ENCODE peak calls at places on chromosomes 12 and 14, in ten cellular contexts. One of them, this sample, is unnamed.

GRCh38 chr14:90572461-90573150 is 175.8 kb downstream of the CALM1 start:
- DNase-seq in RCC 7860: no peak
- DNase-seq in epithelial cell of esophagus: no peak
- DNase-seq in GM04504: no peak
- DNase-seq in right atrium auricular region: no peak
- DNase-seq in prostate gland: no peak
- DNase-seq in CD8-positive, alpha-beta memory T cell: no peak
- DNase-seq in cardiac fibroblast: no peak
- DNase-seq in HTR-8/SVneo: no peak
- DNase-seq in putamen: no peak
- DNase-seq in this sample: no peak

GRCh38 chr12:56488041-56488955 is at the start of gene GLS2:
- DNase-seq in HTR-8/SVneo: peak
- DNase-seq in putamen: peak
- DNase-seq in prostate gland: peak
- DNase-seq in RCC 7860: no peak
- DNase-seq in epithelial cell of esophagus: peak
- DNase-seq in cardiac fibroblast: peak
- DNase-seq in CD8-positive, alpha-beta memory T cell: peak
- DNase-seq in right atrium auricular region: peak
- DNase-seq in GM04504: peak
- DNase-seq in this sample: peak

GRCh38 chr12:47946413-47947107 is 16.8 kb upstream of the TMEM106C start:
- DNase-seq in right atrium auricular region: no peak
- DNase-seq in cardiac fibroblast: peak
- DNase-seq in GM04504: no peak
- DNase-seq in HTR-8/SVneo: peak
- DNase-seq in putamen: no peak
- DNase-seq in epithelial cell of esophagus: no peak
- DNase-seq in CD8-positive, alpha-beta memory T cell: no peak
- DNase-seq in prostate gland: no peak
- DNase-seq in RCC 7860: no peak
- DNase-seq in this sample: no peak

GRCh38 chr12:63068857-63069442 is 82.1 kb downstream of the AVPR1A start:
- DNase-seq in epithelial cell of esophagus: peak
- DNase-seq in right atrium auricular region: no peak
- DNase-seq in prostate gland: peak
- DNase-seq in putamen: peak
- DNase-seq in RCC 7860: peak
- DNase-seq in cardiac fibroblast: peak
- DNase-seq in CD8-positive, alpha-beta memory T cell: no peak
- DNase-seq in HTR-8/SVneo: peak
- DNase-seq in GM04504: no peak
- DNase-seq in this sample: no peak

GRCh38 chr14:103126088-103126872 is 3.0 kb downstream of the TNFAIP2 start:
- DNase-seq in right atrium auricular region: no peak
- DNase-seq in CD8-positive, alpha-beta memory T cell: no peak
- DNase-seq in HTR-8/SVneo: no peak
- DNase-seq in putamen: no peak
- DNase-seq in cardiac fibroblast: no peak
- DNase-seq in prostate gland: no peak
- DNase-seq in GM04504: no peak
- DNase-seq in RCC 7860: no peak
- DNase-seq in epithelial cell of esophagus: no peak
- DNase-seq in this sample: no peak

GRCh38 chr12:26461799-26462198 is 266.4 kb downstream of the SSPN start:
- DNase-seq in RCC 7860: no peak
- DNase-seq in right atrium auricular region: no peak
- DNase-seq in prostate gland: no peak
- DNase-seq in epithelial cell of esophagus: no peak
- DNase-seq in HTR-8/SVneo: no peak
- DNase-seq in CD8-positive, alpha-beta memory T cell: no peak
- DNase-seq in GM04504: no peak
- DNase-seq in cardiac fibroblast: no peak
- DNase-seq in putamen: no peak
- DNase-seq in this sample: no peak

GRCh38 chr12:129605666-129606065 is 298.2 kb downstream of the TMEM132D start:
- DNase-seq in GM04504: no peak
- DNase-seq in right atrium auricular region: no peak
- DNase-seq in epithelial cell of esophagus: no peak
- DNase-seq in prostate gland: no peak
- DNase-seq in RCC 7860: no peak
- DNase-seq in putamen: no peak
- DNase-seq in HTR-8/SVneo: no peak
- DNase-seq in cardiac fibroblast: no peak
- DNase-seq in CD8-positive, alpha-beta memory T cell: no peak
- DNase-seq in this sample: no peak

GRCh38 chr12:58009355-58009754 is 68.0 kb downstream of the ATP23 start:
- DNase-seq in prostate gland: no peak
- DNase-seq in CD8-positive, alpha-beta memory T cell: no peak
- DNase-seq in RCC 7860: no peak
- DNase-seq in HTR-8/SVneo: no peak
- DNase-seq in right atrium auricular region: no peak
- DNase-seq in putamen: no peak
- DNase-seq in epithelial cell of esophagus: no peak
- DNase-seq in GM04504: peak
- DNase-seq in cardiac fibroblast: no peak
- DNase-seq in this sample: no peak

GRCh38 chr12:48764521-48764920 is 24.4 kb downstream of the ADCY6 start:
- DNase-seq in RCC 7860: no peak
- DNase-seq in cardiac fibroblast: peak
- DNase-seq in prostate gland: no peak
- DNase-seq in epithelial cell of esophagus: peak
- DNase-seq in right atrium auricular region: no peak
- DNase-seq in GM04504: no peak
- DNase-seq in CD8-positive, alpha-beta memory T cell: no peak
- DNase-seq in HTR-8/SVneo: no peak
- DNase-seq in putamen: no peak
- DNase-seq in this sample: no peak

GRCh38 chr14:31154956-31155355 is 52.6 kb downstream of the HECTD1 start:
- DNase-seq in prostate gland: no peak
- DNase-seq in putamen: no peak
- DNase-seq in HTR-8/SVneo: no peak
- DNase-seq in GM04504: no peak
- DNase-seq in CD8-positive, alpha-beta memory T cell: no peak
- DNase-seq in RCC 7860: no peak
- DNase-seq in right atrium auricular region: no peak
- DNase-seq in epithelial cell of esophagus: no peak
- DNase-seq in cardiac fibroblast: peak
- DNase-seq in this sample: no peak

GRCh38 chr12:31647106-31647505 is 12.4 kb upstream of the ETFBKMT start:
- DNase-seq in prostate gland: no peak
- DNase-seq in RCC 7860: no peak
- DNase-seq in HTR-8/SVneo: peak
- DNase-seq in right atrium auricular region: no peak
- DNase-seq in epithelial cell of esophagus: peak
- DNase-seq in putamen: no peak
- DNase-seq in CD8-positive, alpha-beta memory T cell: no peak
- DNase-seq in cardiac fibroblast: no peak
- DNase-seq in GM04504: no peak
- DNase-seq in this sample: peak

GRCh38 chr14:99602788-99603415 is 1.1 kb downstream of the CCDC85C start:
- DNase-seq in cardiac fibroblast: no peak
- DNase-seq in RCC 7860: no peak
- DNase-seq in CD8-positive, alpha-beta memory T cell: no peak
- DNase-seq in putamen: no peak
- DNase-seq in GM04504: no peak
- DNase-seq in right atrium auricular region: no peak
- DNase-seq in HTR-8/SVneo: no peak
- DNase-seq in prostate gland: no peak
- DNase-seq in epithelial cell of esophagus: no peak
- DNase-seq in this sample: no peak

GRCh38 chr14:54322668-54323380 is 74.0 kb upstream of the CDKN3 start:
- DNase-seq in right atrium auricular region: no peak
- DNase-seq in HTR-8/SVneo: no peak
- DNase-seq in putamen: no peak
- DNase-seq in cardiac fibroblast: no peak
- DNase-seq in RCC 7860: no peak
- DNase-seq in epithelial cell of esophagus: no peak
- DNase-seq in CD8-positive, alpha-beta memory T cell: no peak
- DNase-seq in prostate gland: no peak
- DNase-seq in GM04504: no peak
- DNase-seq in this sample: no peak

GRCh38 chr14:54396183-54396492 is 669 bp upstream of the CDKN3 start:
- DNase-seq in epithelial cell of esophagus: no peak
- DNase-seq in RCC 7860: no peak
- DNase-seq in prostate gland: no peak
- DNase-seq in GM04504: no peak
- DNase-seq in cardiac fibroblast: no peak
- DNase-seq in HTR-8/SVneo: no peak
- DNase-seq in CD8-positive, alpha-beta memory T cell: no peak
- DNase-seq in right atrium auricular region: no peak
- DNase-seq in putamen: no peak
- DNase-seq in this sample: no peak

GRCh38 chr12:106106129-106106566 is 32.6 kb downstream of the NUAK1 start:
- DNase-seq in GM04504: no peak
- DNase-seq in HTR-8/SVneo: no peak
- DNase-seq in putamen: no peak
- DNase-seq in right atrium auricular region: no peak
- DNase-seq in cardiac fibroblast: no peak
- DNase-seq in prostate gland: no peak
- DNase-seq in RCC 7860: peak
- DNase-seq in CD8-positive, alpha-beta memory T cell: no peak
- DNase-seq in epithelial cell of esophagus: no peak
- DNase-seq in this sample: no peak

GRCh38 chr12:120093592-120094355 is 22.8 kb downstream of the RAB35 start:
- DNase-seq in GM04504: no peak
- DNase-seq in epithelial cell of esophagus: no peak
- DNase-seq in putamen: no peak
- DNase-seq in HTR-8/SVneo: no peak
- DNase-seq in RCC 7860: no peak
- DNase-seq in right atrium auricular region: no peak
- DNase-seq in CD8-positive, alpha-beta memory T cell: no peak
- DNase-seq in cardiac fibroblast: no peak
- DNase-seq in prostate gland: no peak
- DNase-seq in this sample: no peak

GRCh38 chr12:29416748-29417147 is 35.8 kb upstream of the ERGIC2 start:
- DNase-seq in RCC 7860: no peak
- DNase-seq in HTR-8/SVneo: no peak
- DNase-seq in epithelial cell of esophagus: no peak
- DNase-seq in GM04504: no peak
- DNase-seq in right atrium auricular region: no peak
- DNase-seq in putamen: no peak
- DNase-seq in prostate gland: no peak
- DNase-seq in cardiac fibroblast: no peak
- DNase-seq in CD8-positive, alpha-beta memory T cell: no peak
- DNase-seq in this sample: no peak

GRCh38 chr14:105867961-105868599 is 341.7 kb downstream of the TMEM121 start:
- DNase-seq in HTR-8/SVneo: no peak
- DNase-seq in putamen: no peak
- DNase-seq in RCC 7860: no peak
- DNase-seq in epithelial cell of esophagus: no peak
- DNase-seq in prostate gland: no peak
- DNase-seq in right atrium auricular region: no peak
- DNase-seq in cardiac fibroblast: no peak
- DNase-seq in CD8-positive, alpha-beta memory T cell: no peak
- DNase-seq in GM04504: no peak
- DNase-seq in this sample: no peak

GRCh38 chr12:109624467-109624866 is 50.9 kb downstream of the MVK start:
- DNase-seq in putamen: no peak
- DNase-seq in CD8-positive, alpha-beta memory T cell: no peak
- DNase-seq in epithelial cell of esophagus: peak
- DNase-seq in GM04504: no peak
- DNase-seq in RCC 7860: no peak
- DNase-seq in cardiac fibroblast: no peak
- DNase-seq in right atrium auricular region: no peak
- DNase-seq in prostate gland: no peak
- DNase-seq in HTR-8/SVneo: no peak
- DNase-seq in this sample: no peak

GRCh38 chr12:38157933-38158401 is 158.6 kb upstream of the ALG10B start:
- DNase-seq in CD8-positive, alpha-beta memory T cell: no peak
- DNase-seq in epithelial cell of esophagus: no peak
- DNase-seq in RCC 7860: no peak
- DNase-seq in GM04504: no peak
- DNase-seq in cardiac fibroblast: no peak
- DNase-seq in right atrium auricular region: no peak
- DNase-seq in HTR-8/SVneo: no peak
- DNase-seq in putamen: no peak
- DNase-seq in prostate gland: no peak
- DNase-seq in this sample: no peak

GRCh38 chr14:35993512-35993960 is 167.4 kb downstream of the BRMS1L start:
- DNase-seq in RCC 7860: no peak
- DNase-seq in putamen: no peak
- DNase-seq in epithelial cell of esophagus: no peak
- DNase-seq in GM04504: no peak
- DNase-seq in CD8-positive, alpha-beta memory T cell: no peak
- DNase-seq in cardiac fibroblast: no peak
- DNase-seq in HTR-8/SVneo: no peak
- DNase-seq in prostate gland: no peak
- DNase-seq in right atrium auricular region: no peak
- DNase-seq in this sample: no peak

GRCh38 chr14:88551094-88551870 is 3.5 kb downstream of the PTPN21 start:
- DNase-seq in right atrium auricular region: peak
- DNase-seq in prostate gland: peak
- DNase-seq in RCC 7860: peak
- DNase-seq in cardiac fibroblast: peak
- DNase-seq in putamen: peak
- DNase-seq in HTR-8/SVneo: peak
- DNase-seq in epithelial cell of esophagus: peak
- DNase-seq in GM04504: peak
- DNase-seq in CD8-positive, alpha-beta memory T cell: no peak
- DNase-seq in this sample: peak

This sample was measured in T1000.